ENCODE peak calls at places on chromosomes 12 and 14, in seven cellular contexts. C, Y, F, Z, D, U and T are unnamed samples.

GRCh38 chr14:92961567-92961855 is 38.6 kb downstream of the CHGA start:
- DNase-seq in Y (no peak), F (no peak), D (no peak), Z (no peak), C (no peak), U (no peak), T (no peak)

GRCh38 chr14:55038708-55039107 is 11.7 kb downstream of the SOCS4 start:
- DNase-seq in U (no peak), Z (peak; percentile 64), F (no peak), D (no peak), Y (no peak), C (no peak), T (no peak)

GRCh38 chr12:109793826-109794501 is 39.2 kb downstream of the TRPV4 start:
- DNase-seq in D (no peak), Z (no peak), Y (no peak), C (no peak), F (no peak), U (no peak), T (no peak)

GRCh38 chr12:113889076-113889475 is 77.0 kb downstream of the RBM19 start:
- DNase-seq in Y (no peak), D (no peak), C (no peak), U (no peak), F (no peak), Z (peak; percentile 55), T (no peak)

GRCh38 chr14:95157987-95158712 is 821 bp upstream of the DICER1 start:
- DNase-seq in D (no peak), C (peak; percentile 5), Z (no peak), U (no peak), Y (no peak), F (no peak), T (no peak)

GRCh38 chr12:115383668-115384067 is 699.7 kb upstream of the TBX3 start:
- DNase-seq in D (peak; percentile 21), C (no peak), Z (peak; percentile 100), F (no peak), U (no peak), Y (no peak), T (no peak)

GRCh38 chr14:53964249-53964648 is 7.6 kb upstream of the BMP4 start:
- DNase-seq in F (no peak), Z (no peak), U (no peak), Y (no peak), C (no peak), D (peak; percentile 28), T (no peak)

GRCh38 chr12:113880337-113880736 is 85.8 kb downstream of the RBM19 start:
- DNase-seq in Y (no peak), D (no peak), C (no peak), F (no peak), Z (no peak), U (no peak), T (no peak)

GRCh38 chr14:53108292-53108937 is 44.7 kb downstream of the DDHD1 start:
- DNase-seq in D (no peak), F (no peak), Y (no peak), Z (no peak), C (no peak), U (no peak), T (no peak)